ENCODE peak calls at places on chromosomes 4 and X, in four cellular contexts. L is OCI-LY7, X is mesendoderm, T is GM23248. Y is an unnamed sample.

GRCh38 chrX:44225667-44226066 is 117.8 kb downstream of the EFHC2 start:
- DNase-seq in X (no peak), T (no peak), L (no peak), Y (no peak)

GRCh38 chr4:100828986-100829685 is 311.3 kb upstream of the EMCN start:
- DNase-seq in T (peak), L (no peak), X (no peak), Y (no peak)

GRCh38 chrX:47936224-47936939 is 67.4 kb downstream of the ZNF182 start:
- DNase-seq in T (no peak), L (peak), X (peak), Y (no peak)

GRCh38 chr4:164956766-164957643 is 20.5 kb downstream of the TRIM61 start:
- DNase-seq in X (peak), L (peak), T (peak), Y (peak)

GRCh38 chr4:112748352-112748900 is 111.5 kb downstream of the LARP7 start:
- DNase-seq in X (peak), T (no peak), L (no peak), Y (no peak)

GRCh38 chr4:146510942-146511341 is 10.8 kb downstream of the SLC10A7 start:
- DNase-seq in L (no peak), T (no peak), X (peak), Y (no peak)

GRCh38 chrX:103253608-103254007 is 1.3 kb downstream of the TCEAL8 start:
- DNase-seq in X (peak), T (peak), L (no peak), Y (peak)

GRCh38 chr4:143178923-143179322 is 5.8 kb upstream of the USP38 start:
- DNase-seq in L (no peak), X (no peak), T (no peak), Y (no peak)

GRCh38 chrX:22159071-22159470 is 113.6 kb upstream of the CBLL2 start:
- DNase-seq in X (no peak), L (no peak), T (peak), Y (no peak)

GRCh38 chrX:1592863-1593201 is 1.4 kb downstream of the AKAP17A start:
- DNase-seq in X (no peak), T (peak), L (no peak), Y (no peak)

GRCh38 chrX:9770319-9770718 is 4.7 kb upstream of the GPR143 start:
- DNase-seq in L (no peak), T (no peak), X (peak), Y (peak)

GRCh38 chrX:2243913-2244460 is 256.8 kb downstream of the DHRSX start:
- DNase-seq in T (peak), L (no peak), X (no peak), Y (no peak)

GRCh38 chr4:39814403-39815185 is 116.7 kb downstream of the UBE2K start:
- DNase-seq in X (peak), T (peak), L (peak), Y (no peak)

GRCh38 chr4:19400820-19401219 is 850.9 kb upstream of the SLIT2 start:
- DNase-seq in L (no peak), T (no peak), X (no peak), Y (no peak)

GRCh38 chr4:183798249-183798920 is 106.7 kb upstream of the STOX2 start:
- DNase-seq in X (peak), L (no peak), T (no peak), Y (no peak)

GRCh38 chrX:70454441-70455365 is 10.1 kb downstream of the DLG3 start:
- DNase-seq in T (peak), X (peak), L (peak), Y (peak)

GRCh38 chr4:76611611-76612010 is 176.6 kb downstream of the SHROOM3 start:
- DNase-seq in X (no peak), T (peak), L (no peak), Y (peak)

GRCh38 chr4:118834960-118835895 is 698 bp downstream of the SEC24D start:
- DNase-seq in L (peak), X (peak), T (peak), Y (peak)

GRCh38 chrX:134388161-134389109 is 71.5 kb upstream of the HPRT1 start:
- DNase-seq in T (no peak), X (no peak), L (peak), Y (no peak)

GRCh38 chrX:76850851-76851250 is 423.3 kb downstream of the MAGEE1 start:
- DNase-seq in L (peak), T (peak), X (peak), Y (no peak)

GRCh38 chrX:107978707-107979307 is 3.4 kb downstream of the TEX13B start:
- DNase-seq in T (peak), L (peak), X (peak), Y (peak)

GRCh38 chr4:66842401-66842800 is 702.9 kb downstream of the CENPC start:
- DNase-seq in X (no peak), L (no peak), T (no peak), Y (no peak)

GRCh38 chrX:45428816-45429215 is 228.1 kb upstream of the DIPK2B start:
- DNase-seq in T (peak), L (no peak), X (no peak), Y (no peak)

GRCh38 chrX:13102636-13103035 is 58.2 kb upstream of the FAM9C start:
- DNase-seq in T (no peak), X (no peak), L (no peak), Y (peak)

GRCh38 chr4:3318561-3319021 is 25.8 kb downstream of the RGS12 start:
- DNase-seq in T (no peak), X (peak), L (no peak), Y (no peak)

GRCh38 chr4:124262211-124263179 is 450.0 kb downstream of the ANKRD50 start:
- DNase-seq in X (peak), T (peak), L (peak), Y (peak)

GRCh38 chr4:146051724-146052396 is 113.2 kb upstream of the ZNF827 start:
- DNase-seq in T (peak), L (no peak), X (no peak), Y (no peak)

GRCh38 chrX:43860646-43861370 is 21.4 kb downstream of the MAOB start:
- DNase-seq in T (peak), X (no peak), L (no peak), Y (peak)

GRCh38 chr4:63786181-63786580 is 623.1 kb downstream of the TECRL start:
- DNase-seq in T (no peak), L (no peak), X (no peak), Y (no peak)

GRCh38 chr4:39120418-39120817 is 58.4 kb downstream of the KLHL5 start:
- DNase-seq in X (no peak), L (no peak), T (no peak), Y (no peak)

GRCh38 chr4:152975615-152976465 is 39.7 kb downstream of the FHDC1 start:
- DNase-seq in X (no peak), L (no peak), T (no peak), Y (no peak)

GRCh38 chrX:56764975-56765791 is 36.1 kb downstream of the NBDY start:
- DNase-seq in T (no peak), L (peak), X (no peak), Y (no peak)

GRCh38 chr4:2250764-2251072 is 8.8 kb upstream of the HAUS3 start:
- DNase-seq in L (no peak), T (no peak), X (no peak), Y (no peak)

GRCh38 chr4:79087091-79087490 is 147.9 kb upstream of the PAQR3 start:
- DNase-seq in X (no peak), L (no peak), T (no peak), Y (no peak)

GRCh38 chrX:21926116-21926515 is 14.4 kb upstream of the SMS start:
- DNase-seq in X (no peak), T (peak), L (no peak), Y (peak)

GRCh38 chrX:150934453-150934852 is 36.0 kb upstream of the CD99L2 start:
- DNase-seq in L (no peak), X (peak), T (peak), Y (no peak)

GRCh38 chr4:100008048-100008447 is 58.0 kb upstream of the H2AZ1 start:
- DNase-seq in T (peak), L (no peak), X (no peak), Y (no peak)

GRCh38 chr4:48042979-48043461 is 26.4 kb downstream of the NIPAL1 start:
- DNase-seq in X (peak), L (no peak), T (no peak), Y (no peak)
- H3K4me3 ChIP-seq in X (no peak), L (peak), T (no peak), Y (no peak)

DNA sequence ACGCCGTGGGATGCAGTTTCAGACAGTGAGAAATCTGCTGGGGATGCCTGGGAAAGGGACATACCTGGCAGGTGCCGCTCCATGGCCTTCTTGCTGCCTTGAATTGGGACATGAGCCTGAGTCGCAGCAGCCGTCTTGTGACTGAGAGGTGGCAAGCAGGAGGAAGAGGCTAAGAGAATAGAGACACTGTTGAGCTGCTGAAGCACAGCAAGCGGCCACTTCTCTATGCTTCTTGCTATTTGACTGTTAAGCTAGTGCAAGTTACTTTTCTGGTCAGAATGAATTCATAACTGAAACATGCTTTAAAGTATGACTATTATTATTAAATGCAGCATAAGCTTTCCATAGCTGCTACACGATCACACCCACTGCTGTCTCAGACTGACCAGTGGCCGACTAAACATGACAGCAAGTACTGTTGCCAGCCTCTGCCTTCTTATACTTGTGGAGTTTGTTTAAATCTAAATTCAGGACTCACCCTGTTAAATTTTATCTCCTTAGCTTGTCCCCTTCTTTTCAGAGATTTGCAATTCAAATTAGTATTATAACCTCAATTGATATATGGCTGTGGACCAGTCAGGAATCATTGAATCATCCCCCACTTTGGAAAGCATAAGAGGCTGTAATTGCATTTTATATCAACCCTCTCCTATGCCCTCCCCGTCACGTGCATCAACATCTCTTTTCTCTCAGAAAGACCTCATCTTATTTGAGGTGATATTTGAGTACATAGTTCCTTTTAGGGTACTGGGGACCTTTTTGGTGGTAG is 24.8 kb upstream of the ACSL1 start:
- DNase-seq in L (peak), X (no peak), T (no peak), Y (no peak)
- H3K27ac ChIP-seq in L (no peak), X (no peak), T (no peak), Y (no peak)

GRCh38 chr4:108384544-108384943 is 215.8 kb upstream of the LEF1 start:
- DNase-seq in L (peak), T (no peak), X (no peak), Y (no peak)
- H3K4me2 ChIP-seq in L (peak), T (no peak), X (no peak), Y (no peak)

DNA sequence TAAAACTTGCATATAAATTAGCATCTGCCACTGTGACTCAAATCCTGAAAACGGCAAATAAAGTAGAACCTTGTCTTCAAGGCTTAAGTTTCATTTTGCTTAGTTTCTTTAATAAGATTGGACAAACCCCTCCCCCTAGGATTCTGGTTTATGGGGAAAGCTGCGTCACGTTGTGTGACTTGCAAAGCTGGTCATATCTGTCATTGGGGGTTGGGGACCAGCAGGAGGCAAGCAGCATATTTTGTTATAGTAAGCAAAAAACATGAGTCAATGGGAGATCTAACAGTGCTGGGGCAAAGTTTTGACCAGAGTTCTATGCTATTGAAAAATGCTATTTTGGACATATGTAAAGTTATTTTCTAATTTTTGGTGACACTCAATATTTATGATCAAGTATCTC is 407.3 kb downstream of the PCDH18 start:
- DNase-seq in X (no peak), L (no peak), T (peak), Y (no peak)
- H3K4me3 ChIP-seq in X (no peak), L (no peak), T (peak), Y (no peak)

GRCh38 chr4:7868892-7869471 is 70.7 kb downstream of the AFAP1 start:
- DNase-seq in L (no peak), X (no peak), T (no peak), Y (no peak)

GRCh38 chr4:7868430-7868775 is 71.3 kb downstream of the AFAP1 start:
- DNase-seq in X (no peak), L (no peak), T (no peak), Y (no peak)

GRCh38 chr4:7867191-7867590 is 72.5 kb downstream of the AFAP1 start:
- DNase-seq in T (no peak), X (no peak), L (no peak), Y (no peak)

GRCh38 chr4:7865533-7865932 is 74.1 kb downstream of the AFAP1 start:
- DNase-seq in T (no peak), L (no peak), X (no peak), Y (no peak)

DNA sequence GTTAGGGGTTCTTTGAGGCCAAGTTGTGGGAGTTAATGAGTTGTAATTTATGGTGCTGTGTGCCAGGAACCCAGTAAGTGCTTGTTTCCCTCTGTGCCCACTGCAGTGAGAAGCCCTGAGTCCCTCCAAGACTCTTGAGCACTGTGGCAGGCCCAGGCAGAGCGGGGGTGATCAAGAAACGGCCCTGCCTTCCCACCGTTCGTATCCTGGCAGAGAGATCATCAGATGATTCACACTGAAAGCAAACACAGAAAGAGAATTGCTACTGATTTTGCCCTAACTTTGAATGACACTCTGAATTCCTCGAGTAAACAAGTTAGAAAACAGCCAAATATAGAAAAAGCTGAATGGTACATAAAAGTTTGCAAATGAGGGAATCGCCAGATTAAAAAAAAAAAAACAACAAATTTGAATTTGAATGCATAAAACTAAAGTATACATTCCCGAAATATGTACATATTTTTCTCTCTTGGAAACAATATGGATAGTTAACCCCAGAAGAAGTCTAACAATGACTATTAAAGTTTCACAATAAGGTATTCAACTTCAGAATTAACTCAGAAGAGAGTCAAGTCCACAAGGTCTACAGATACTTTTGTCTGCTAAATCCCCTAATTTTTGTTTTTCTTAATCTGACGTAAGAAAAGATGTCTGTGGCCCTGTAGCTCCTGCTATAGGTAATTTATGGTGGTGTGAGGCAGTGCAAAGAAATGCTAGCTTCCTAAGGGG is 71.8 kb downstream of the AFAP1 start:
- DNase-seq in L (no peak), T (peak), X (no peak), Y (no peak)
- H3K27ac ChIP-seq in L (no peak), T (peak), X (no peak), Y (peak)